ENCODE peak calls at places on chromosomes 13 and 19, in five cellular contexts. One of them, this sample, is unnamed. For H3K4me1, the result is how much of the 10 kb centered on the place peaks cover.

GRCh38 chr19:2424686-2425621 is 2.4 kb downstream of the TIMM13 start:
- DNase-seq in heart left ventricle: no peak
- DNase-seq in cardiac muscle cell: peak
- DNase-seq in CD4-positive, alpha-beta memory T cell: no peak
- DNase-seq in colonic mucosa: no peak
- DNase-seq in this sample: no peak

GRCh38 chr19:585551-586110 is 4.0 kb upstream of the HCN2 start:
- DNase-seq in cardiac muscle cell: no peak
- DNase-seq in colonic mucosa: no peak
- DNase-seq in CD4-positive, alpha-beta memory T cell: no peak
- DNase-seq in heart left ventricle: no peak
- DNase-seq in this sample: no peak

GRCh38 chr19:11390933-11391680 is 7.0 kb upstream of the EPOR start:
- DNase-seq in colonic mucosa: no peak
- DNase-seq in CD4-positive, alpha-beta memory T cell: no peak
- DNase-seq in cardiac muscle cell: no peak
- DNase-seq in heart left ventricle: no peak
- DNase-seq in this sample: no peak

GRCh38 chr19:13597625-13598024 is 91.3 kb upstream of the CACNA1A start:
- DNase-seq in cardiac muscle cell: peak
- DNase-seq in CD4-positive, alpha-beta memory T cell: peak
- DNase-seq in colonic mucosa: peak
- DNase-seq in heart left ventricle: peak
- DNase-seq in this sample: no peak

GRCh38 chr13:99416411-99417121 is 84.7 kb upstream of the TM9SF2 start:
- DNase-seq in CD4-positive, alpha-beta memory T cell: no peak
- DNase-seq in heart left ventricle: no peak
- DNase-seq in colonic mucosa: no peak
- DNase-seq in cardiac muscle cell: no peak
- DNase-seq in this sample: no peak

GRCh38 chr19:45968626-45969025 is 5.0 kb downstream of the NOVA2 start:
- DNase-seq in cardiac muscle cell: no peak
- DNase-seq in CD4-positive, alpha-beta memory T cell: no peak
- DNase-seq in colonic mucosa: no peak
- DNase-seq in heart left ventricle: no peak
- DNase-seq in this sample: no peak

GRCh38 chr19:13841339-13842293 is 35.3 kb upstream of the NANOS3 start:
- DNase-seq in colonic mucosa: peak
- DNase-seq in heart left ventricle: peak
- DNase-seq in cardiac muscle cell: no peak
- DNase-seq in CD4-positive, alpha-beta memory T cell: peak
- DNase-seq in this sample: no peak

GRCh38 chr13:24022568-24022967 is 125.3 kb upstream of the C1QTNF9B start:
- DNase-seq in colonic mucosa: no peak
- DNase-seq in CD4-positive, alpha-beta memory T cell: no peak
- DNase-seq in cardiac muscle cell: no peak
- DNase-seq in heart left ventricle: no peak
- DNase-seq in this sample: no peak

GRCh38 chr13:110414283-110414682 is 107.2 kb downstream of the COL4A2 start:
- DNase-seq in heart left ventricle: no peak
- DNase-seq in CD4-positive, alpha-beta memory T cell: no peak
- DNase-seq in cardiac muscle cell: no peak
- DNase-seq in colonic mucosa: no peak
- DNase-seq in this sample: no peak

GRCh38 chr19:53808710-53809125 is 15.4 kb downstream of the NLRP12 start:
- DNase-seq in cardiac muscle cell: peak
- DNase-seq in heart left ventricle: no peak
- DNase-seq in CD4-positive, alpha-beta memory T cell: no peak
- DNase-seq in colonic mucosa: no peak
- DNase-seq in this sample: no peak

GRCh38 chr13:42883142-42883541 is 101.8 kb downstream of the FAM216B start:
- DNase-seq in heart left ventricle: no peak
- DNase-seq in cardiac muscle cell: no peak
- DNase-seq in colonic mucosa: no peak
- DNase-seq in CD4-positive, alpha-beta memory T cell: no peak
- DNase-seq in this sample: no peak

GRCh38 chr19:55526216-55527196 is 10.4 kb downstream of the SBK2 start:
- DNase-seq in colonic mucosa: peak
- DNase-seq in CD4-positive, alpha-beta memory T cell: no peak
- DNase-seq in heart left ventricle: peak
- DNase-seq in cardiac muscle cell: peak
- DNase-seq in this sample: peak

GRCh38 chr19:51688665-51689571 is 4.2 kb upstream of the SPACA6 start:
- DNase-seq in heart left ventricle: peak
- DNase-seq in CD4-positive, alpha-beta memory T cell: peak
- DNase-seq in cardiac muscle cell: peak
- DNase-seq in colonic mucosa: peak
- DNase-seq in this sample: peak

GRCh38 chr19:8093740-8094139 is 41.2 kb downstream of the CCL25 start:
- DNase-seq in cardiac muscle cell: no peak
- DNase-seq in colonic mucosa: no peak
- DNase-seq in CD4-positive, alpha-beta memory T cell: no peak
- DNase-seq in heart left ventricle: no peak
- DNase-seq in this sample: no peak

GRCh38 chr13:43783820-43784219 is 3.0 kb downstream of the ENOX1 start:
- DNase-seq in cardiac muscle cell: no peak
- DNase-seq in CD4-positive, alpha-beta memory T cell: peak
- DNase-seq in heart left ventricle: no peak
- DNase-seq in colonic mucosa: no peak
- DNase-seq in this sample: no peak

GRCh38 chr13:23921451-23921888 is 24.2 kb upstream of the C1QTNF9B start:
- DNase-seq in heart left ventricle: no peak
- DNase-seq in colonic mucosa: peak
- DNase-seq in cardiac muscle cell: peak
- DNase-seq in CD4-positive, alpha-beta memory T cell: no peak
- DNase-seq in this sample: no peak

GRCh38 chr19:37718357-37718756 is 1.2 kb downstream of the ZNF607 start:
- DNase-seq in heart left ventricle: no peak
- DNase-seq in CD4-positive, alpha-beta memory T cell: no peak
- DNase-seq in colonic mucosa: peak
- DNase-seq in cardiac muscle cell: peak
- DNase-seq in this sample: no peak

GRCh38 chr13:59745395-59745788 is 418.3 kb downstream of the DIAPH3 start:
- DNase-seq in colonic mucosa: no peak
- DNase-seq in heart left ventricle: no peak
- DNase-seq in cardiac muscle cell: no peak
- DNase-seq in CD4-positive, alpha-beta memory T cell: no peak
- DNase-seq in this sample: no peak

GRCh38 chr19:28307460-28307859 is 905.5 kb downstream of the UQCRFS1 start:
- DNase-seq in heart left ventricle: no peak
- DNase-seq in CD4-positive, alpha-beta memory T cell: no peak
- DNase-seq in colonic mucosa: no peak
- DNase-seq in cardiac muscle cell: no peak
- DNase-seq in this sample: no peak

GRCh38 chr19:4755459-4755858 is 31.8 kb upstream of the DPP9 start:
- DNase-seq in colonic mucosa: no peak
- DNase-seq in CD4-positive, alpha-beta memory T cell: no peak
- DNase-seq in heart left ventricle: no peak
- DNase-seq in cardiac muscle cell: no peak
- DNase-seq in this sample: no peak

GRCh38 chr13:46893221-46893620 is 3.6 kb downstream of the HTR2A start:
- DNase-seq in colonic mucosa: no peak
- DNase-seq in CD4-positive, alpha-beta memory T cell: no peak
- DNase-seq in heart left ventricle: no peak
- DNase-seq in cardiac muscle cell: no peak
- DNase-seq in this sample: no peak

GRCh38 chr19:44278181-44278690 is 18.6 kb downstream of the ZNF233 start:
- DNase-seq in colonic mucosa: no peak
- DNase-seq in cardiac muscle cell: no peak
- DNase-seq in CD4-positive, alpha-beta memory T cell: no peak
- DNase-seq in heart left ventricle: no peak
- DNase-seq in this sample: no peak

GRCh38 chr19:47296036-47296435 is 13.6 kb upstream of the C5AR1 start:
- DNase-seq in CD4-positive, alpha-beta memory T cell: peak
- DNase-seq in heart left ventricle: peak
- DNase-seq in colonic mucosa: peak
- DNase-seq in cardiac muscle cell: peak
- DNase-seq in this sample: peak

GRCh38 chr19:12596927-12597548 is 13.6 kb downstream of the ZNF490 start:
- DNase-seq in CD4-positive, alpha-beta memory T cell: no peak
- DNase-seq in heart left ventricle: no peak
- DNase-seq in colonic mucosa: no peak
- DNase-seq in cardiac muscle cell: no peak
- DNase-seq in this sample: peak

DNA sequence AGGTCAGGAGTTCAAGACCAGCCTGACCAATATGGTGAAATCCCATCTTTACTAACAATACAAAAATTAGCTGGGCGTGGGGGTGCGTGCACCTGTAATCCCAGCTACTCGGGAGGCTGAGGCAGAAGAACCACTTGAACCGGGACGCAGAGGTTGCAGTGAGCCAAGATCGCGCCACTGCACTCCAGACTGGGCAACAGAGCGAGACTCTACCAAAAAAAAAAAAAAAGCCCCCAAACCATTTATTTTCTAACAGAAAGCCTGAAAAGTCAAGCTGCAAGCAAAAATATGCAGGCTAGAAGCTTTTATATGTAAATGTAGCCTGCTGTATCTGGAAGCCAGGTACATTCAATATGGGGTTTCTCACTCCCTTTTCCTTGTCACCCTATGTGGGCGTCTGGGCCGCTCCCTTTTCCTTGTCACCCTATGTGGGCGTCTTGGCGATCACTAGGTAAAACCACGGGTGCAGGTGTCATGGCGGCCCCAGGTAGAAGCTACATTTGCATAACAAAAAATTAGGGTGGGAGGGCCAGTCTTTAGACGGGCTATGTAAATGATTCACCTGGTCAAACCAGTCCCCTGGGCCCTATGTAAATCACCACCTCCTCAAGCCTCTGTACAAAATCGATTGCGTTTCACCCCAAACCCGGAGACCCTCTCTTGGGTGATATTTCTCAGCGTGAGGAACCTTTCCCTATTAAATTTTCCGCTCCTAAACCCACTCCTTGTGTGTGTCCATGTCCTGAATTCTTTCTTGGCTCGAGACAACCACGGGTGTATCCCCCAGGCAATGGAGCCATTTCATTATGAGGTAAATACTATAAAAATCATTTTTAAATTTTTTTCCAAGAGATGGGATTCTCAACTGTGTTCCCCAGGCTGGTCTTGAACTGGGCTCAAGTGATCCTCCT is 2.1 kb downstream of the TRIM13 start:
- DNase-seq in CD4-positive, alpha-beta memory T cell: no peak
- DNase-seq in heart left ventricle: no peak
- DNase-seq in cardiac muscle cell: no peak
- DNase-seq in colonic mucosa: no peak
- DNase-seq in this sample: no peak
- H3K4me3 ChIP-seq in CD4-positive, alpha-beta memory T cell: no peak
- H3K4me3 ChIP-seq in heart left ventricle: peak
- H3K4me3 ChIP-seq in cardiac muscle cell: peak
- H3K4me3 ChIP-seq in colonic mucosa: peak
- H3K4me3 ChIP-seq in this sample: no peak

GRCh38 chr19:7010722-7011593 is 10.3 kb downstream of the MBD3L2B start:
- DNase-seq in heart left ventricle: no peak
- DNase-seq in CD4-positive, alpha-beta memory T cell: no peak
- DNase-seq in cardiac muscle cell: no peak
- DNase-seq in colonic mucosa: peak
- DNase-seq in this sample: no peak

GRCh38 chr19:7006305-7006704 is 14.9 kb downstream of the MBD3L2B start:
- DNase-seq in heart left ventricle: no peak
- DNase-seq in colonic mucosa: no peak
- DNase-seq in CD4-positive, alpha-beta memory T cell: no peak
- DNase-seq in cardiac muscle cell: no peak
- DNase-seq in this sample: no peak

GRCh38 chr19:7004313-7004931 is 16.8 kb downstream of the MBD3L2B start:
- DNase-seq in heart left ventricle: no peak
- DNase-seq in colonic mucosa: no peak
- DNase-seq in cardiac muscle cell: peak
- DNase-seq in CD4-positive, alpha-beta memory T cell: no peak
- DNase-seq in this sample: no peak

GRCh38 chr19:7013678-7014077 is 7.6 kb downstream of the MBD3L2B start:
- DNase-seq in CD4-positive, alpha-beta memory T cell: no peak
- DNase-seq in cardiac muscle cell: no peak
- DNase-seq in colonic mucosa: peak
- DNase-seq in heart left ventricle: no peak
- DNase-seq in this sample: no peak

GRCh38 chr19:7007859-7008258 is 13.4 kb downstream of the MBD3L2B start:
- DNase-seq in cardiac muscle cell: no peak
- DNase-seq in CD4-positive, alpha-beta memory T cell: no peak
- DNase-seq in colonic mucosa: no peak
- DNase-seq in heart left ventricle: no peak
- DNase-seq in this sample: no peak
- H3K27ac ChIP-seq in cardiac muscle cell: no peak
- H3K27ac ChIP-seq in CD4-positive, alpha-beta memory T cell: no peak
- H3K27ac ChIP-seq in colonic mucosa: no peak
- H3K27ac ChIP-seq in heart left ventricle: no peak
- H3K27ac ChIP-seq in this sample: no peak

GRCh38 chr13:113646921-113647340 is 11.1 kb downstream of the ATP4B start:
- DNase-seq in heart left ventricle: peak
- DNase-seq in cardiac muscle cell: no peak
- DNase-seq in colonic mucosa: no peak
- DNase-seq in CD4-positive, alpha-beta memory T cell: no peak
- DNase-seq in this sample: no peak
- H3K4me1 ChIP-seq in heart left ventricle: under half
- H3K4me1 ChIP-seq in cardiac muscle cell: under half
- H3K4me1 ChIP-seq in colonic mucosa: under half
- H3K4me1 ChIP-seq in CD4-positive, alpha-beta memory T cell: under half
- H3K4me1 ChIP-seq in this sample: under half

GRCh38 chr13:33281951-33282595 is 3.5 kb downstream of the STARD13 start:
- DNase-seq in colonic mucosa: no peak
- DNase-seq in heart left ventricle: no peak
- DNase-seq in cardiac muscle cell: no peak
- DNase-seq in CD4-positive, alpha-beta memory T cell: no peak
- DNase-seq in this sample: no peak

GRCh38 chr13:33285420-33286124 is at the start of gene STARD13:
- DNase-seq in CD4-positive, alpha-beta memory T cell: no peak
- DNase-seq in cardiac muscle cell: peak
- DNase-seq in heart left ventricle: peak
- DNase-seq in colonic mucosa: peak
- DNase-seq in this sample: peak

GRCh38 chr13:33284916-33285315 is 639 bp downstream of the STARD13 start:
- DNase-seq in cardiac muscle cell: no peak
- DNase-seq in colonic mucosa: no peak
- DNase-seq in heart left ventricle: no peak
- DNase-seq in CD4-positive, alpha-beta memory T cell: no peak
- DNase-seq in this sample: no peak

GRCh38 chr13:33284016-33284415 is 1.5 kb downstream of the STARD13 start:
- DNase-seq in cardiac muscle cell: no peak
- DNase-seq in colonic mucosa: no peak
- DNase-seq in CD4-positive, alpha-beta memory T cell: no peak
- DNase-seq in heart left ventricle: no peak
- DNase-seq in this sample: no peak

DNA sequence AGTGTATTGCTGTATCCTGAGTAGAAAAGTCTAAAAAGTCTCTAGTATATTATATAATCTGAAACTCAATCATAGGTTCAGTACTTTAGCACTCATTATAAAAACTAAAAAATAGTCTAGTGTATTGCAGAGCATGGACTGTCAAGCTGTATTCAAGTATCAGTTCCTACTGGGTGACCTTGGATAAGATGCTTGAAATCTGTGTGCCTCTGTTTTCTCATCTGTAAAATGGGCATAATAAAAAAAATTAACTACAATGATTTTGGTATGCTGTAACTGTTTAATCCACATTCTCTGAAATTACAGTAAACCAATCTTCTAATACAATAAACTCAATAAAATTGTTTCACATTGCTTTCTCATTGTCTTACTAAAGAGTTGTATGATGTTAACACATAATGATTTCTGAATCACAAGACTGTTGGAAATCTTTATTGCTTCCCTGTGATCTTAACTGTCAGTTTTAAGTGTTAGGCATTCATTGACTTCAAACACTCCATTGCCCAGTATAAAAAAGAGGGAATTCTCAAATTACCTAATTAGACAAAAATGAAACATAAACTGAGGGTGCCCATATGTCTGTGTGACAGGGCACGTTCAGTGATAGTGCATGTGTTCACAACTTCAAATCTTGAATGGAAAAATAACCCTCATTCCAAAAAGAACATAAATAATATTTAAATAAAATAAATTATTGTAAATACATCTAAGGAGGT is 2.2 kb downstream of the STARD13 start:
- DNase-seq in heart left ventricle: no peak
- DNase-seq in cardiac muscle cell: no peak
- DNase-seq in CD4-positive, alpha-beta memory T cell: no peak
- DNase-seq in colonic mucosa: no peak
- DNase-seq in this sample: no peak
- H3K4me3 ChIP-seq in heart left ventricle: peak
- H3K4me3 ChIP-seq in cardiac muscle cell: peak
- H3K4me3 ChIP-seq in CD4-positive, alpha-beta memory T cell: no peak
- H3K4me3 ChIP-seq in colonic mucosa: no peak
- H3K4me3 ChIP-seq in this sample: no peak